ENCODE peak calls at places on chromosomes 2 and 18, in ten cellular contexts. L, W, B, E, I, H, V, Y, R and P are unnamed samples.

GRCh38 chr2:1793868-1794445 is 49.6 kb upstream of the PXDN start:
- DNase-seq in R (peak; percentile 53), V (no peak), B (peak; percentile 71), L (peak; percentile 68), Y (no peak), I (no peak), E (no peak), W (no peak), H (no peak), P (no peak)

GRCh38 chr2:60525859-60526258 is 27.6 kb downstream of the BCL11A start:
- DNase-seq in L (no peak), B (no peak), V (no peak), R (no peak), I (no peak), Y (no peak), E (no peak), W (no peak), H (no peak), P (no peak)

GRCh38 chr2:238635637-238636036 is 208.9 kb downstream of the ASB1 start:
- DNase-seq in Y (peak; percentile 63), L (no peak), E (no peak), R (no peak), B (no peak), I (no peak), W (no peak), V (no peak), H (no peak), P (no peak)

GRCh38 chr2:239722760-239723448 is 302.2 kb downstream of the NDUFA10 start:
- DNase-seq in W (no peak), V (no peak), E (no peak), R (peak; percentile 56), H (no peak), L (no peak), Y (peak; percentile 4), B (no peak), I (no peak), P (no peak)

GRCh38 chr18:62611395-62612241 is 88.8 kb downstream of the ZCCHC2 start:
- DNase-seq in H (peak; percentile 23), R (no peak), V (no peak), B (peak; percentile 46), E (no peak), L (no peak), Y (peak; percentile 55), I (no peak), W (no peak), P (peak; percentile 42)

GRCh38 chr2:128602699-128603101 is 284.0 kb upstream of the HS6ST1 start:
- DNase-seq in L (no peak), B (peak; percentile 11), H (no peak), R (peak; percentile 68), E (no peak), I (no peak), W (peak; percentile 40), Y (peak; percentile 10), V (no peak), P (no peak)

GRCh38 chr2:187011206-187011605 is 162.2 kb upstream of the ZSWIM2 start:
- DNase-seq in H (no peak), I (peak; percentile 51), R (no peak), E (no peak), B (no peak), W (no peak), Y (no peak), L (no peak), V (no peak), P (no peak)

GRCh38 chr2:44793322-44793870 is 148.1 kb upstream of the SIX3 start:
- DNase-seq in R (no peak), W (no peak), H (no peak), Y (no peak), V (peak; percentile 14), L (peak; percentile 88), B (no peak), I (peak; percentile 29), E (no peak), P (peak; percentile 71)

GRCh38 chr2:144943986-144944385 is 424.1 kb upstream of the ZEB2 start:
- DNase-seq in Y (no peak), B (no peak), I (peak; percentile 43), W (no peak), R (no peak), V (peak; percentile 49), E (peak; percentile 5), H (no peak), L (no peak), P (no peak)

GRCh38 chr2:144941743-144942488 is 422.0 kb upstream of the ZEB2 start:
- DNase-seq in B (no peak), R (no peak), Y (no peak), I (no peak), V (no peak), W (no peak), L (no peak), H (no peak), E (no peak), P (no peak)

GRCh38 chr2:144944506-144945230 is 424.7 kb upstream of the ZEB2 start:
- DNase-seq in W (no peak), I (peak; percentile 51), E (peak; percentile 5), H (no peak), Y (no peak), R (no peak), B (no peak), V (peak; percentile 56), L (no peak), P (no peak)

GRCh38 chr2:144943293-144943941 is 423.5 kb upstream of the ZEB2 start:
- DNase-seq in I (no peak), R (no peak), W (no peak), L (no peak), H (no peak), B (no peak), V (no peak), E (no peak), Y (no peak), P (no peak)

DNA sequence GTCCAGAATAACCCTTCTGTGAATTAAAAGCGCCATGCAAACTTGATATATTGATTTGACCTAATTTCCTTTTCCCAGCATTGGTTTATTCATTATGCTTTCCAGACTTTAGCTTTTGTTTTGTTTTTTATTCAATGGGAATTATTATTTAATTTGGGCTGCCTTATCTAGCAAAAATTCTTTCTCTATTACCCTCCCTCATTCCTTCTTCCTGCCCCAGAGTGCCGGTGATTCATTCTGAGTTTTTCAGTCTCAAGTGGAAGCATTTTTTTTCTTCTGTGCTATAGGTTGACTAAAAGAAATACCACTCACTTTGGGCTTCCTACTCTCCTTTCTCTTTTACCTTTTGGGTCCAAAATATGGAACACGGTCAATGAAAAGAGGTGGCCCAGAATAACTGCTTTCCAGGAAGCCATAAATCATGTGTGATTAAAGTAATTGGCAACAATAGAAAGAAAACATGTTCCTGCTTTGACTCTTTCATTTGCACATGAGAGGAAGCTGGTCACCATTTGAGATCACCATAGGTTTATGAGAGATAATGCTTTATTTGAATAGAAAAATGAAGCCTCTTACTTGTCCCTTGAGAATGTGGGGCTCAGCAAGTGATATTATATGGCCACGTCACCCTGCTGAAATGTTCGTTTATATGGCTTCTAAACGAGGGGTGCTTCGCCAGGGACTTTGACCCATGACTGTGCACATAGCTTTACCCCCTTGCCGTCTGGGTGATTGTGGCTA is 422.8 kb upstream of the ZEB2 start:
- DNase-seq in W (peak; percentile 79), I (peak; percentile 51), H (no peak), R (no peak), L (no peak), B (no peak), Y (no peak), V (peak; percentile 81), E (no peak), P (no peak)
- H3K27ac ChIP-seq in W (no peak overlapping the region), I (peak overlapping the region; percentile 39), H (no peak overlapping the region), R (no peak overlapping the region), L (no peak overlapping the region), B (peak overlapping the region; percentile 5), Y (peak overlapping the region; percentile 15), V (no peak overlapping the region), E (no peak overlapping the region), P (no peak overlapping the region)

DNA sequence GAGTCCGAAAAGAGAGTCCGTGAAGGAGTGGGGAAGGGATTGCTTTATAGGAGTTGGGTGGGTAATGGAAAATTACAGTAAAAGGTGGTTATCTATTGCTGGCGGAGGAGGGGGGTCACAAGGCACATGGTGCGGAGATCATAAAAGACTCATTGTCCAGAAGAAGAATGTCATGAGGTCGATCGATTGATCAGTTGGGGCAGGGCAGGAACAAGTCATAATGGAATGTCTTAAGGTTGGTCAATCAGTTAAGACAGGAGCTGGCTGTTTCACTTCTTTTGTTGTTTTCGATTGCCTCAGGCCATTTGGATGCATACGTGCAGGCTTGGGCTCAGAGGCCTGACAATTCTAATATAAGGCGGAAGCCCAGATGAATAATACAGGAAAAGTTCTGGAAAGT is 473.0 kb upstream of the TNP1 start:
- DNase-seq in W (no peak), H (no peak), B (no peak), V (no peak), Y (no peak), E (no peak), R (no peak), I (no peak), L (no peak), P (no peak)
- H3K27ac ChIP-seq in W (no peak overlapping the region), H (no peak overlapping the region), B (no peak overlapping the region), V (peak overlapping the region; percentile 95), Y (peak overlapping the region; percentile 72), E (no peak overlapping the region), R (no peak overlapping the region), I (no peak overlapping the region), L (no peak overlapping the region), P (no peak overlapping the region)

GRCh38 chr2:200614249-200614648 is 28.4 kb downstream of the AOX1 start:
- DNase-seq in H (no peak), W (no peak), E (no peak), L (no peak), V (no peak), Y (no peak), R (no peak), B (no peak), I (no peak), P (no peak)

GRCh38 chr2:200608341-200609026 is 22.7 kb downstream of the AOX1 start:
- DNase-seq in B (no peak), W (no peak), R (no peak), E (no peak), L (no peak), I (no peak), Y (no peak), H (no peak), V (no peak), P (no peak)

GRCh38 chr2:200613692-200614091 is 27.9 kb downstream of the AOX1 start:
- DNase-seq in V (no peak), Y (no peak), W (no peak), H (no peak), B (no peak), L (peak; percentile 31), E (no peak), I (no peak), R (no peak), P (no peak)

GRCh38 chr2:200604571-200605255 is 18.9 kb downstream of the AOX1 start:
- DNase-seq in W (no peak), Y (no peak), V (peak; percentile 30), L (peak; percentile 66), H (no peak), B (no peak), I (no peak), E (no peak), R (no peak), P (no peak)

DNA sequence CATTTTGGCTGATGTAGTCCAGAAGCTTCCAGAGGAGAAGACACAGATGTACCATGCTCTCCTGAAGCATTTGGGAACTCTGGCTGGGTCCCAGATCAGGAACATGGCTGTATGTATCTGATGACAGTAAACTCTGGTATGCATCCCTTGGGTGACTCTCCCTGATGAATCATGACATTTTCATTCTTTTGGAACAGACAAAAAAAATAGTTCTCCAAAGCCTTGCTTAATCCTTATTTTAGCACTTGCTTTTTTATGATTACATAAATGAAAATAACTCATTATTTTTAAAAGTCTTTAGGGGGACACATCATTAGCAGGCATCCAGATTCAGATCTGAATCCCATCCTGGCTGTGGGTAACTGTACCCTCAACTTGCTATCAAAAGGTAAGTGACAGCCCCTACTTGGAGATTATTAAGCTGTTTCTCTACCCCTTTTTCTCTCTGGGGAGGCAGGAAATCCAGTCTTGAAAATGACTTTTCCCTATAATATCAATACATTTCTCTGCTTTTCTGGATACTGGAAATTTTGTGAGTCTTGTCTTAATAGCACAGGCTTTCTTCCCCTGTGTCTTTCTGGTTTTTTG is 23.3 kb downstream of the AOX1 start:
- DNase-seq in L (no peak), I (peak; percentile 70), B (no peak), R (no peak), H (peak; percentile 57), E (peak; percentile 88), W (no peak), Y (no peak), V (peak; percentile 89), P (no peak)
- H3K27ac ChIP-seq in L (no peak overlapping the region), I (peak overlapping the region; percentile 77), B (no peak overlapping the region), R (no peak overlapping the region), H (no peak overlapping the region), E (peak overlapping the region; percentile 31), W (no peak overlapping the region), Y (no peak overlapping the region), V (peak overlapping the region; percentile 52), P (no peak overlapping the region)

DNA sequence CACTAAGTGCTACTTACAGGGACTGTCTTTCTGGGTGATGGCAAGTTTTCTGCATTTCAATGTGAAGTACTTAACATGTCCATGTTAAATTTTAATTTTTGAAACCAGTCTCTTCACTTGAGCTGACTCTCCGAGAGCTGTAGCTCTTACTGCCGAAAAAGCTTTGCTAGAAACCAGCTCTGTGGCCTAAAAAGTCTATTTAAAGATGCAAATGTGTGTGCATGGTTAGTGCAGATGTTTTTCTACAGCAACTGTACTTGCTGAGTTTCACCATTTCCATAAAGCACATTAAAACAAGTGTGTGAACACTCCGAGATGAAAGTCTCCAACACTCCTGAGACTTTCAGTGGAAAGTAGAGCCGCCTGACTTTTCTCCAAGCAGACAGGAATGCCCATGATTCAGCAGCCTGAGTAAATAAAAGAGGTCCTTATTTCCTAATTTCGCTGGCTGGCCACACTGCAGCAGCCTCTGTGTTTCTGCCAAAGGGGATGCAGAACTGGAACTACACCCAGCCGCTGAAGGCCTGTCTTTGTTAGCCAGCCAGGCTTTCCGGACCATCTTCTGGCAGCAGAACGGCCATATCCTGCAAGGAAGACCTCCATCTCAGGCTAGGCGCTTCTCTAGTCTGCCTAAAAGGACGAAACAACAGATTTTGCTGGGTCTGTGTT is 121.2 kb downstream of the ZNF521 start:
- DNase-seq in B (peak; percentile 75), W (no peak), V (peak; percentile 90), Y (peak; percentile 85), L (peak; percentile 73), R (peak; percentile 78), I (peak; percentile 43), H (peak; percentile 76), E (no peak), P (no peak)
- H3K27ac ChIP-seq in B (peak overlapping the region; percentile 77), W (no peak overlapping the region), V (peak overlapping the region; percentile 84), Y (peak overlapping the region; percentile 85), L (peak overlapping the region; percentile 59), R (peak overlapping the region; percentile 77), I (no peak overlapping the region), H (peak overlapping the region; percentile 72), E (no peak overlapping the region), P (no peak overlapping the region)